ENCODE peak calls at places on chromosomes 2 and 18, in ten cellular contexts. U is mesenchymal stem cell; V is adipocyte; S is RWPE1; P is GM12891; H is sigmoid colon; O is CD4-positive, alpha-beta T cell; Z is AG10803; F is stimulated activated CD8-positive, alpha-beta memory T cell treated with anti-CD3 and anti-CD28 coated beads, Interleukin-12 subunit alpha, Interleukin-12 subunit beta, amount 100 ng/mL, for 1 hour; M is Jurkat, Clone E6-1. A is an unnamed sample.

GRCh38 chr2:96875498-96876035 is 5.7 kb upstream of the SEMA4C start:
- DNase-seq in U (no peak), V (no peak), S (no peak), P (no peak), H (no peak), O (no peak), Z (no peak), F (no peak), M (no peak), A (peak; percentile 43)

GRCh38 chr2:217162533-217162932 is 302.7 kb upstream of the TNP1 start:
- DNase-seq in U (peak; percentile 98), V (peak; percentile 15), S (peak; percentile 13), P (no peak), H (no peak), O (no peak), Z (peak; percentile 85), F (no peak), M (peak; percentile 59), A (peak; percentile 79)

GRCh38 chr2:180715044-180715443 is 265.4 kb upstream of the UBE2E3 start:
- DNase-seq in U (peak; percentile 50), V (no peak), S (no peak), P (no peak), H (no peak), O (no peak), Z (no peak), F (no peak), M (no peak), A (no peak)

GRCh38 chr2:26453421-26454329 is 24.2 kb downstream of the OTOF start:
- DNase-seq in U (no peak), V (no peak), S (no peak), P (no peak), H (peak; percentile 42), O (no peak), Z (no peak), F (no peak), M (no peak), A (no peak)

GRCh38 chr18:65852273-65852672 is 101.5 kb downstream of the CDH7 start:
- DNase-seq in U (no peak), V (no peak), S (no peak), P (no peak), H (no peak), O (no peak), Z (no peak), F (no peak), M (no peak), A (no peak)

GRCh38 chr18:14961991-14962390 is 214.0 kb downstream of the ANKRD30B start:
- DNase-seq in U (no peak), V (no peak), S (no peak), P (no peak), H (no peak), O (no peak), Z (no peak), F (no peak), M (no peak), A (no peak)

GRCh38 chr2:11746807-11747459 is 501 bp downstream of the LPIN1 start:
- DNase-seq in U (peak; percentile 44), V (peak; percentile 59), S (peak; percentile 45), P (no peak), H (no peak), O (no peak), Z (peak; percentile 24), F (no peak), M (no peak), A (no peak)

GRCh38 chr2:197189770-197190434 is 120.7 kb downstream of the ANKRD44 start:
- DNase-seq in U (no peak), V (no peak), S (no peak), P (no peak), H (no peak), O (no peak), Z (no peak), F (no peak), M (no peak), A (no peak)

GRCh38 chr2:234496442-234496834 is 443 bp downstream of the ARL4C start:
- DNase-seq in U (no peak), V (no peak), S (peak; percentile 49), P (no peak), H (no peak), O (no peak), Z (peak; percentile 43), F (no peak), M (no peak), A (no peak)

GRCh38 chr2:230814616-230815015 is 50.1 kb upstream of the ITM2C start:
- DNase-seq in U (peak; percentile 43), V (peak; percentile 48), S (no peak), P (no peak), H (no peak), O (no peak), Z (peak; percentile 29), F (no peak), M (no peak), A (no peak)

GRCh38 chr18:3460823-3461398 is 10.9 kb downstream of the TGIF1 start:
- DNase-seq in U (no peak), V (no peak), S (no peak), P (no peak), H (no peak), O (no peak), Z (no peak), F (no peak), M (no peak), A (no peak)

GRCh38 chr2:219552382-219553167 is 8.7 kb downstream of the TMEM198 start:
- DNase-seq in U (peak; percentile 86), V (peak; percentile 93), S (peak; percentile 88), P (peak; percentile 87), H (peak; percentile 93), O (peak; percentile 60), Z (peak; percentile 72), F (peak; percentile 69), M (no peak), A (peak; percentile 91)

GRCh38 chr2:1742680-1743395 is 1.5 kb downstream of the PXDN start:
- DNase-seq in U (peak; percentile 92), V (peak; percentile 93), S (peak; percentile 90), P (peak; percentile 53), H (peak; percentile 96), O (no peak), Z (peak; percentile 95), F (no peak), M (no peak), A (peak; percentile 66)

A was measured in Ammon's horn.